ENCODE peak calls at places on chromosome 2, in four cellular contexts. M is neural progenitor cell, W is GM23338, V is right lobe of liver. E is an unnamed sample.

GRCh38 chr2:25844089-25844488 is 34.2 kb downstream of the ASXL2 start:
- DNase-seq in M (no peak), W (no peak), V (no peak), E (peak; percentile 30)

GRCh38 chr2:239871481-239872435 is 153.4 kb downstream of the NDUFA10 start:
- DNase-seq in M (no peak), W (no peak), V (no peak), E (no peak)

GRCh38 chr2:159438720-159439353 is 152.3 kb upstream of the WDSUB1 start:
- DNase-seq in M (no peak), W (no peak), V (no peak), E (no peak)

GRCh38 chr2:1612391-1613077 is 131.8 kb downstream of the PXDN start:
- DNase-seq in M (no peak), W (no peak), V (no peak), E (no peak)

GRCh38 chr2:76953733-76954347 is 568.3 kb downstream of the LRRTM4 start:
- DNase-seq in M (peak; percentile 76), W (peak; percentile 88), V (no peak), E (peak; percentile 42)

GRCh38 chr2:65070856-65071255 is 14.6 kb downstream of the CEP68 start:
- DNase-seq in M (no peak), W (no peak), V (no peak), E (no peak)

GRCh38 chr2:226378733-226379132 is 420.9 kb downstream of the IRS1 start:
- DNase-seq in M (no peak), W (no peak), V (no peak), E (no peak)

GRCh38 chr2:44941551-44942234 is at the start of gene SIX3:
- DNase-seq in M (peak; percentile 95), W (peak; percentile 78), V (no peak), E (peak; percentile 80)

GRCh38 chr2:54881759-54882158 is 158.3 kb downstream of the EML6 start:
- DNase-seq in M (no peak), W (no peak), V (no peak), E (no peak)

GRCh38 chr2:26880910-26881435 is 33.0 kb downstream of the DPYSL5 start:
- DNase-seq in M (no peak), W (no peak), V (no peak), E (no peak)

GRCh38 chr2:206971805-206972204 is 32.5 kb downstream of the CPO start:
- DNase-seq in M (no peak), W (no peak), V (peak; percentile 72), E (no peak)

GRCh38 chr2:226892729-226893128 is 56.9 kb downstream of the RHBDD1 start:
- DNase-seq in M (no peak), W (no peak), V (no peak), E (no peak)

GRCh38 chr2:53901192-53901591 is 41.4 kb upstream of the GPR75 start:
- DNase-seq in M (no peak), W (no peak), V (no peak), E (no peak)

GRCh38 chr2:68767031-68767961 is 32.7 kb downstream of the ARHGAP25 start:
- DNase-seq in M (no peak), W (no peak), V (no peak), E (no peak)

GRCh38 chr2:88684519-88684918 is 7.0 kb upstream of the RPIA start:
- DNase-seq in M (no peak), W (no peak), V (no peak), E (no peak)
- H3K4me1 ChIP-seq in M (no peaks in the 10 kb centered on the region), W (no peaks in the 10 kb centered on the region), V (no peaks in the 10 kb centered on the region), E (no peaks in the 10 kb centered on the region)

GRCh38 chr2:72933646-72934151 is 16.4 kb downstream of the EMX1 start:
- DNase-seq in M (no peak), W (no peak), V (peak; percentile 42), E (no peak)
- H3K27me3 ChIP-seq in M (peaks cover 68% of the 10 kb centered on the region), W (peaks cover 39% of the 10 kb centered on the region), V (no peaks in the 10 kb centered on the region), E (no peaks in the 10 kb centered on the region)

GRCh38 chr2:8694737-8695136 is 12.9 kb downstream of the ID2 start:
- DNase-seq in M (no peak), W (no peak), V (no peak), E (no peak)

GRCh38 chr2:8697190-8697589 is 15.3 kb downstream of the ID2 start:
- DNase-seq in M (no peak), W (no peak), V (no peak), E (no peak)

GRCh38 chr2:8691859-8692437 is 10.1 kb downstream of the ID2 start:
- DNase-seq in M (no peak), W (no peak), V (no peak), E (no peak)

GRCh38 chr2:8692783-8693768 is 11.2 kb downstream of the ID2 start:
- DNase-seq in M (peak; percentile 54), W (peak; percentile 78), V (peak; percentile 70), E (peak; percentile 82)
- TF ChIP-seq CTCF in M (peak; percentile 72), W (peak; percentile 70), V (peak; percentile 48), E (peak; percentile 88)

GRCh38 chr2:99101697-99102096 is 39.8 kb upstream of the C2orf15 start:
- DNase-seq in M (no peak), W (peak; percentile 15), V (no peak), E (no peak)
- H3K4me1 ChIP-seq in M (no peaks in the 10 kb centered on the region), W (no peaks in the 10 kb centered on the region), V (no peaks in the 10 kb centered on the region), E (no peaks in the 10 kb centered on the region)

E was measured in BE2C.